ENCODE peak calls at places on chromosomes 3 and 15, in seven cellular contexts. One of them, this sample, is unnamed.
A peak's percentile ranks its signal among the peaks of the same experiment; 100 is the strongest.

GRCh38 chr3:71150293-71150954 is 433.1 kb downstream of the FOXP1 start:
- DNase-seq in astrocyte of the spinal cord: peak; percentile 31
- DNase-seq in BJ: no peak
- DNase-seq in neural crest cell: no peak
- DNase-seq in HTR-8/SVneo: no peak
- DNase-seq in stimulated activated CD8-positive, alpha-beta memory T cell treated with anti-CD3 and anti-CD28 coated beads, Interleukin-4, amount 100 ng/mL, for 24 hours: no peak
- DNase-seq in endothelial cell of umbilical vein: no peak
- DNase-seq in this sample: no peak

GRCh38 chr15:77225088-77225487 is 154.2 kb upstream of the TSPAN3 start:
- DNase-seq in endothelial cell of umbilical vein: peak; percentile 33
- DNase-seq in neural crest cell: no peak
- DNase-seq in stimulated activated CD8-positive, alpha-beta memory T cell treated with anti-CD3 and anti-CD28 coated beads, Interleukin-4, amount 100 ng/mL, for 24 hours: no peak
- DNase-seq in HTR-8/SVneo: no peak
- DNase-seq in astrocyte of the spinal cord: no peak
- DNase-seq in BJ: no peak
- DNase-seq in this sample: no peak

GRCh38 chr15:31391687-31392671 is 65.3 kb downstream of the KLF13 start:
- DNase-seq in neural crest cell: peak; percentile 63
- DNase-seq in astrocyte of the spinal cord: peak; percentile 48
- DNase-seq in endothelial cell of umbilical vein: peak; percentile 50
- DNase-seq in stimulated activated CD8-positive, alpha-beta memory T cell treated with anti-CD3 and anti-CD28 coated beads, Interleukin-4, amount 100 ng/mL, for 24 hours: peak; percentile 78
- DNase-seq in HTR-8/SVneo: peak; percentile 68
- DNase-seq in BJ: no peak
- DNase-seq in this sample: peak; percentile 84

GRCh38 chr3:43391621-43392020 is 105.3 kb downstream of the SNRK start:
- DNase-seq in endothelial cell of umbilical vein: no peak
- DNase-seq in HTR-8/SVneo: no peak
- DNase-seq in BJ: no peak
- DNase-seq in neural crest cell: no peak
- DNase-seq in stimulated activated CD8-positive, alpha-beta memory T cell treated with anti-CD3 and anti-CD28 coated beads, Interleukin-4, amount 100 ng/mL, for 24 hours: no peak
- DNase-seq in astrocyte of the spinal cord: no peak
- DNase-seq in this sample: no peak

GRCh38 chr15:79775821-79776220 is 121.0 kb downstream of the MTHFS start:
- DNase-seq in HTR-8/SVneo: no peak
- DNase-seq in stimulated activated CD8-positive, alpha-beta memory T cell treated with anti-CD3 and anti-CD28 coated beads, Interleukin-4, amount 100 ng/mL, for 24 hours: no peak
- DNase-seq in endothelial cell of umbilical vein: no peak
- DNase-seq in neural crest cell: no peak
- DNase-seq in BJ: no peak
- DNase-seq in astrocyte of the spinal cord: no peak
- DNase-seq in this sample: no peak

GRCh38 chr3:177596248-177596821 is 399.1 kb upstream of the TBL1XR1 start:
- DNase-seq in stimulated activated CD8-positive, alpha-beta memory T cell treated with anti-CD3 and anti-CD28 coated beads, Interleukin-4, amount 100 ng/mL, for 24 hours: no peak
- DNase-seq in astrocyte of the spinal cord: peak; percentile 64
- DNase-seq in neural crest cell: no peak
- DNase-seq in BJ: no peak
- DNase-seq in HTR-8/SVneo: no peak
- DNase-seq in endothelial cell of umbilical vein: peak; percentile 16
- DNase-seq in this sample: no peak

GRCh38 chr3:197367081-197367780 is 68.8 kb upstream of the DLG1 start:
- DNase-seq in astrocyte of the spinal cord: peak; percentile 96
- DNase-seq in HTR-8/SVneo: no peak
- DNase-seq in neural crest cell: no peak
- DNase-seq in endothelial cell of umbilical vein: no peak
- DNase-seq in stimulated activated CD8-positive, alpha-beta memory T cell treated with anti-CD3 and anti-CD28 coated beads, Interleukin-4, amount 100 ng/mL, for 24 hours: no peak
- DNase-seq in BJ: no peak
- DNase-seq in this sample: no peak

GRCh38 chr3:28250999-28251398 is 9.6 kb downstream of the CMC1 start:
- DNase-seq in stimulated activated CD8-positive, alpha-beta memory T cell treated with anti-CD3 and anti-CD28 coated beads, Interleukin-4, amount 100 ng/mL, for 24 hours: no peak
- DNase-seq in endothelial cell of umbilical vein: no peak
- DNase-seq in HTR-8/SVneo: no peak
- DNase-seq in neural crest cell: no peak
- DNase-seq in astrocyte of the spinal cord: no peak
- DNase-seq in BJ: no peak
- DNase-seq in this sample: no peak

GRCh38 chr3:183341545-183342288 is 86.7 kb downstream of the MCF2L2 start:
- DNase-seq in stimulated activated CD8-positive, alpha-beta memory T cell treated with anti-CD3 and anti-CD28 coated beads, Interleukin-4, amount 100 ng/mL, for 24 hours: no peak
- DNase-seq in astrocyte of the spinal cord: no peak
- DNase-seq in endothelial cell of umbilical vein: no peak
- DNase-seq in neural crest cell: no peak
- DNase-seq in BJ: no peak
- DNase-seq in HTR-8/SVneo: no peak
- DNase-seq in this sample: no peak

GRCh38 chr3:197478746-197479668 is 76.8 kb downstream of the BDH1 start:
- DNase-seq in neural crest cell: no peak
- DNase-seq in HTR-8/SVneo: no peak
- DNase-seq in astrocyte of the spinal cord: no peak
- DNase-seq in endothelial cell of umbilical vein: no peak
- DNase-seq in BJ: no peak
- DNase-seq in stimulated activated CD8-positive, alpha-beta memory T cell treated with anti-CD3 and anti-CD28 coated beads, Interleukin-4, amount 100 ng/mL, for 24 hours: no peak
- DNase-seq in this sample: no peak

This sample was measured in GM12892.